ENCODE peak calls at places on chromosome 12, in eight cellular contexts. I is stimulated activated effector memory CD8-positive, alpha-beta T cell treated with anti-CD3 and anti-CD28 coated beads, Interleukin-12 subunit alpha, Interleukin-12 subunit beta, amount 100 ng/mL, for 72 hours; L is progenitor cell of endocrine pancreas; C is M059J; H is AG09309; Y is kidney glomerular epithelial cell; G is CD8-positive, alpha-beta T cell; B is ovary. U is an unnamed sample.

GRCh38 chr12:3294481-3294911 is 196.5 kb upstream of the PRMT8 start:
- DNase-seq in I (no peak), L (no peak), C (no peak), H (no peak), Y (no peak), G (no peak), B (no peak), U (no peak)

GRCh38 chr12:124536613-124537012 is 30.8 kb downstream of the NCOR2 start:
- DNase-seq in I (no peak), L (no peak), C (peak; percentile 52), H (no peak), Y (no peak), G (no peak), B (no peak), U (no peak)

GRCh38 chr12:56979628-56980027 is 22.2 kb upstream of the RDH16 start:
- DNase-seq in I (no peak), L (no peak), C (peak; percentile 55), H (no peak), Y (no peak), G (no peak), B (no peak), U (no peak)

GRCh38 chr12:119685375-119685774 is 17.4 kb downstream of the PRKAB1 start:
- DNase-seq in I (no peak), L (no peak), C (no peak), H (no peak), Y (no peak), G (no peak), B (no peak), U (no peak)

GRCh38 chr12:130826151-130826801 is 12.8 kb downstream of the STX2 start:
- DNase-seq in I (peak; percentile 67), L (no peak), C (no peak), H (no peak), Y (peak; percentile 10), G (peak; percentile 86), B (peak; percentile 73), U (peak; percentile 7)

GRCh38 chr12:84924956-84925355 is 12.4 kb upstream of the SLC6A15 start:
- DNase-seq in I (no peak), L (no peak), C (no peak), H (no peak), Y (no peak), G (no peak), B (no peak), U (no peak)

GRCh38 chr12:120257041-120257821 is 8.3 kb downstream of the PXN start:
- DNase-seq in I (no peak), L (no peak), C (peak; percentile 86), H (peak; percentile 86), Y (peak; percentile 94), G (no peak), B (peak; percentile 73), U (peak; percentile 98)

GRCh38 chr12:25276199-25276937 is 25.6 kb upstream of the KRAS start:
- DNase-seq in I (peak; percentile 36), L (no peak), C (peak; percentile 96), H (peak; percentile 34), Y (peak; percentile 81), G (peak; percentile 11), B (peak; percentile 36), U (peak; percentile 72)

GRCh38 chr12:31406345-31406744 is 80.4 kb upstream of the SINHCAF start:
- DNase-seq in I (no peak), L (no peak), C (no peak), H (no peak), Y (no peak), G (no peak), B (no peak), U (no peak)

GRCh38 chr12:54082402-54082892 is 28.8 kb downstream of the HOXC4 start:
- DNase-seq in I (peak; percentile 7), L (peak; percentile 45), C (peak; percentile 16), H (no peak), Y (no peak), G (peak; percentile 55), B (peak; percentile 79), U (no peak)

GRCh38 chr12:62466018-62466595 is 519 bp upstream of the MON2 start:
- DNase-seq in I (no peak), L (no peak), C (peak; percentile 49), H (no peak), Y (peak; percentile 41), G (peak; percentile 17), B (peak; percentile 48), U (no peak)

GRCh38 chr12:57219205-57219992 is 2.8 kb downstream of the NXPH4 start:
- DNase-seq in I (no peak), L (no peak), C (no peak), H (no peak), Y (no peak), G (no peak), B (no peak), U (no peak)

GRCh38 chr12:75812341-75813018 is 219.1 kb downstream of the PHLDA1 start:
- DNase-seq in I (no peak), L (no peak), C (peak; percentile 69), H (peak; percentile 74), Y (no peak), G (no peak), B (no peak), U (no peak)

GRCh38 chr12:47296828-47297227 is 217.1 kb upstream of the AMIGO2 start:
- DNase-seq in I (no peak), L (no peak), C (no peak), H (no peak), Y (no peak), G (no peak), B (no peak), U (no peak)

GRCh38 chr12:27561535-27562350 is 37.7 kb downstream of the PPFIBP1 start:
- DNase-seq in I (no peak), L (no peak), C (peak; percentile 45), H (no peak), Y (no peak), G (no peak), B (no peak), U (no peak)

GRCh38 chr12:96571101-96571862 is 81.9 kb downstream of the CFAP54 start:
- DNase-seq in I (no peak), L (no peak), C (no peak), H (no peak), Y (no peak), G (no peak), B (no peak), U (no peak)

GRCh38 chr12:16325426-16325825 is 22.0 kb upstream of the MGST1 start:
- DNase-seq in I (no peak), L (no peak), C (no peak), H (no peak), Y (no peak), G (no peak), B (no peak), U (no peak)

GRCh38 chr12:5088586-5089264 is 45.0 kb downstream of the KCNA5 start:
- DNase-seq in I (no peak), L (no peak), C (peak; percentile 99), H (peak; percentile 78), Y (no peak), G (no peak), B (peak; percentile 37), U (no peak)

GRCh38 chr12:6821674-6822433 is at the start of gene GPR162:
- DNase-seq in I (no peak), L (peak; percentile 59), C (no peak), H (no peak), Y (no peak), G (no peak), B (peak; percentile 73), U (no peak)

GRCh38 chr12:46237381-46238045 is 31.3 kb downstream of the SLC38A1 start:
- DNase-seq in I (no peak), L (no peak), C (peak; percentile 65), H (no peak), Y (no peak), G (no peak), B (no peak), U (no peak)

GRCh38 chr12:100755186-100755585 is 39.4 kb upstream of the ANO4 start:
- DNase-seq in I (no peak), L (no peak), C (no peak), H (no peak), Y (no peak), G (no peak), B (no peak), U (no peak)

GRCh38 chr12:113269257-113269943 is 48.1 kb downstream of the TPCN1 start:
- DNase-seq in I (no peak), L (no peak), C (no peak), H (no peak), Y (no peak), G (no peak), B (peak; percentile 45), U (no peak)

GRCh38 chr12:8831116-8831515 is 8.7 kb downstream of the A2ML1 start:
- DNase-seq in I (no peak), L (no peak), C (no peak), H (no peak), Y (no peak), G (no peak), B (no peak), U (no peak)

GRCh38 chr12:89651192-89651591 is 57.4 kb downstream of the ATP2B1 start:
- DNase-seq in I (no peak), L (no peak), C (no peak), H (no peak), Y (no peak), G (no peak), B (no peak), U (no peak)

GRCh38 chr12:109163150-109163549 is 46.8 kb downstream of the ACACB start:
- DNase-seq in I (no peak), L (no peak), C (no peak), H (no peak), Y (no peak), G (no peak), B (no peak), U (no peak)